ENCODE peak calls at places on chromosome 1, in seven cellular contexts. M is prostate gland, Z is testis, L is endothelial cell of umbilical vein, N is lower leg skin, B is adrenal gland, K is heart left ventricle. H is an unnamed sample.

GRCh38 chr1:232627645-232628334 is 2.1 kb downstream of the SIPA1L2 start:
- DNase-seq in M (peak; percentile 56), Z (no peak), L (peak; percentile 42), N (no peak), B (no peak), K (no peak), H (no peak)

GRCh38 chr1:211469938-211470529 is 21.9 kb downstream of the RD3 start:
- DNase-seq in M (peak; percentile 87), Z (peak; percentile 94), L (peak; percentile 80), N (peak; percentile 94), B (peak; percentile 95), K (peak; percentile 75), H (peak; percentile 79)

GRCh38 chr1:99268021-99268420 is 3.7 kb downstream of the PLPPR4 start:
- DNase-seq in M (no peak), Z (peak; percentile 17), L (peak; percentile 4), N (no peak), B (no peak), K (no peak), H (no peak)

GRCh38 chr1:61641578-61642336 is 83.2 kb downstream of the TM2D1 start:
- DNase-seq in M (peak; percentile 64), Z (peak; percentile 91), L (peak; percentile 75), N (peak; percentile 94), B (peak; percentile 84), K (peak; percentile 78), H (peak; percentile 67)

GRCh38 chr1:115224636-115225035 is 113.4 kb downstream of the NGF start:
- DNase-seq in M (no peak), Z (no peak), L (no peak), N (no peak), B (no peak), K (no peak), H (no peak)

GRCh38 chr1:168671782-168672181 is 57.2 kb downstream of the DPT start:
- DNase-seq in M (no peak), Z (no peak), L (no peak), N (no peak), B (no peak), K (no peak), H (no peak)

GRCh38 chr1:230166366-230167132 is 99.5 kb downstream of the GALNT2 start:
- DNase-seq in M (no peak), Z (peak; percentile 16), L (no peak), N (peak; percentile 52), B (peak; percentile 60), K (peak; percentile 7), H (no peak)

GRCh38 chr1:25037174-25038074 is 107.3 kb upstream of the RUNX3 start:
- DNase-seq in M (no peak), Z (peak; percentile 29), L (peak; percentile 19), N (no peak), B (peak; percentile 59), K (no peak), H (no peak)

GRCh38 chr1:84152649-84153056 is 8.6 kb downstream of the PRKACB start:
- DNase-seq in M (no peak), Z (no peak), L (no peak), N (no peak), B (no peak), K (no peak), H (no peak)

GRCh38 chr1:47324682-47325081 is 8.9 kb upstream of the CMPK1 start:
- DNase-seq in M (no peak), Z (no peak), L (no peak), N (no peak), B (no peak), K (no peak), H (no peak)

GRCh38 chr1:199205740-199206139 is 566.9 kb downstream of the PTPRC start:
- DNase-seq in M (no peak), Z (no peak), L (peak; percentile 56), N (no peak), B (no peak), K (no peak), H (no peak)

GRCh38 chr1:206041640-206042039 is 11.3 kb upstream of the RHEX start:
- DNase-seq in M (peak; percentile 38), Z (peak; percentile 13), L (no peak), N (no peak), B (no peak), K (no peak), H (no peak)

GRCh38 chr1:163174524-163175437 is 27.9 kb downstream of the RGS5 start:
- DNase-seq in M (peak; percentile 43), Z (peak; percentile 79), L (peak; percentile 77), N (no peak), B (peak; percentile 91), K (peak; percentile 64), H (peak; percentile 43)

GRCh38 chr1:225870883-225871282 is 11.3 kb downstream of the TMEM63A start:
- DNase-seq in M (no peak), Z (no peak), L (no peak), N (no peak), B (no peak), K (no peak), H (no peak)

GRCh38 chr1:66431999-66432398 is 102.0 kb upstream of the SGIP1 start:
- DNase-seq in M (no peak), Z (no peak), L (no peak), N (no peak), B (no peak), K (no peak), H (no peak)

GRCh38 chr1:209585672-209586071 is 2.2 kb downstream of the CAMK1G start:
- DNase-seq in M (peak; percentile 35), Z (peak; percentile 74), L (no peak), N (no peak), B (peak; percentile 76), K (peak; percentile 53), H (no peak)

GRCh38 chr1:163068716-163069115 is 445 bp upstream of the RGS4 start:
- DNase-seq in M (no peak), Z (no peak), L (no peak), N (no peak), B (peak; percentile 74), K (no peak), H (no peak)

GRCh38 chr1:69315823-69316222 is 251.9 kb upstream of the LRRC7 start:
- DNase-seq in M (no peak), Z (no peak), L (no peak), N (no peak), B (no peak), K (no peak), H (no peak)

GRCh38 chr1:69319287-69319686 is 248.4 kb upstream of the LRRC7 start:
- DNase-seq in M (no peak), Z (no peak), L (no peak), N (no peak), B (no peak), K (no peak), H (no peak)

GRCh38 chr1:69321311-69321710 is 246.4 kb upstream of the LRRC7 start:
- DNase-seq in M (no peak), Z (no peak), L (no peak), N (no peak), B (no peak), K (no peak), H (no peak)

GRCh38 chr1:69315416-69315815 is 252.3 kb upstream of the LRRC7 start:
- DNase-seq in M (no peak), Z (no peak), L (no peak), N (peak; percentile 75), B (no peak), K (no peak), H (no peak)

GRCh38 chr1:69320679-69321310 is 246.9 kb upstream of the LRRC7 start:
- DNase-seq in M (no peak), Z (no peak), L (no peak), N (no peak), B (no peak), K (no peak), H (no peak)
- TF ChIP-seq POLR2A in M (no peak), Z (no peak), L (no peak), N (no peak), B (no peak), K (no peak), H (no peak)

GRCh38 chr1:241532864-241533263 is 686 bp downstream of the KMO start:
- DNase-seq in M (no peak), Z (no peak), L (no peak), N (no peak), B (no peak), K (no peak), H (no peak)
- TF ChIP-seq POLR2A in M (no peak), Z (no peak), L (no peak), N (no peak), B (no peak), K (no peak), H (no peak)

GRCh38 chr1:4752059-4752458 is 97.7 kb downstream of the AJAP1 start:
- DNase-seq in M (no peak), Z (peak; percentile 23), L (no peak), N (no peak), B (no peak), K (no peak), H (no peak)

GRCh38 chr1:4755301-4756183 is 101.1 kb downstream of the AJAP1 start:
- DNase-seq in M (no peak), Z (no peak), L (no peak), N (no peak), B (no peak), K (no peak), H (no peak)

GRCh38 chr1:4756184-4756504 is 101.7 kb downstream of the AJAP1 start:
- DNase-seq in M (no peak), Z (no peak), L (no peak), N (no peak), B (no peak), K (no peak), H (no peak)

GRCh38 chr1:4756851-4757580 is 102.6 kb downstream of the AJAP1 start:
- DNase-seq in M (no peak), Z (no peak), L (no peak), N (no peak), B (no peak), K (no peak), H (no peak)

GRCh38 chr1:4754816-4755215 is 100.4 kb downstream of the AJAP1 start:
- DNase-seq in M (no peak), Z (no peak), L (no peak), N (no peak), B (no peak), K (no peak), H (no peak)
- TF ChIP-seq POLR2A in M (no peak), Z (no peak), L (no peak), N (no peak), B (no peak), K (no peak), H (no peak)

GRCh38 chr1:162023181-162023546 is 505 bp downstream of the OLFML2B start:
- DNase-seq in M (no peak), Z (peak; percentile 37), L (no peak), N (no peak), B (no peak), K (no peak), H (no peak)

GRCh38 chr1:162019436-162019835 is 4.2 kb downstream of the OLFML2B start:
- DNase-seq in M (no peak), Z (no peak), L (no peak), N (peak; percentile 36), B (no peak), K (no peak), H (no peak)

GRCh38 chr1:162020145-162020544 is 3.5 kb downstream of the OLFML2B start:
- DNase-seq in M (no peak), Z (no peak), L (no peak), N (no peak), B (no peak), K (no peak), H (no peak)

GRCh38 chr1:162022626-162023025 is 1.0 kb downstream of the OLFML2B start:
- DNase-seq in M (no peak), Z (no peak), L (no peak), N (no peak), B (no peak), K (no peak), H (no peak)

DNA sequence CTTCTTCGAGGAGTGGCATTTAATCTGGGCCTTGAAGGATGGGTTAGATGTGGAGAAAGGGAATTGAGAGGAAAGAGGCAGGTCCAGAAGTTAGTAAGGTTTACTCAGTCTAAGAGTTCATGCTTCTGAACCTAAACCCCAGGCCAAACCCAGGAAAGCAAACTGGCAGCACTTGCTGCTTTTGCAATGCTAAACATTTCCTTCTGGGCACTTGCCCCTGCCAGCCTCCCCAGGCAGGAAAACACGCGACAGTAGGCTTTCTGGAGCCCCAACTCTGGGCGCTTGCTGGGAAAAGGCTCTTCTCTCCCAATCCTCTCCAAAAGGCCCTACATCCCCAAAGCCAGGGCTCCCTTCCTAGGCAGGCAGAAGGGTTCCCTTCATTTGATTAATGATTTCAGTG is 2.5 kb downstream of the OLFML2B start:
- DNase-seq in M (no peak), Z (no peak), L (no peak), N (no peak), B (no peak), K (no peak), H (no peak)
- TF ChIP-seq POLR2A in M (no peak), Z (no peak), L (no peak), N (no peak), B (no peak), K (no peak), H (no peak)

H was measured in tibial nerve.